ENCODE peak calls at places on chromosomes 6 and 20, in nine cellular contexts. G is GM06990, T is uterus, F is AG04450, U is NB4, E is prostate gland, D is left lung, C is HFFc6, P is H9. I is an unnamed sample.

GRCh38 chr20:50789968-50790650 is 4.8 kb upstream of the BCAS4 start:
- DNase-seq in G (no peak), T (no peak), F (no peak), U (no peak), E (no peak), D (no peak), C (no peak), P (no peak), I (no peak)

GRCh38 chr6:3912366-3913076 is 63.3 kb downstream of the FAM50B start:
- DNase-seq in G (no peak), T (peak), F (no peak), U (no peak), E (no peak), D (no peak), C (no peak), P (no peak), I (no peak)

GRCh38 chr6:149864578-149865535 is 698 bp upstream of the LRP11 start:
- DNase-seq in G (no peak), T (no peak), F (no peak), U (peak), E (peak), D (no peak), C (peak), P (no peak), I (no peak)

GRCh38 chr6:36757206-36757605 is 59.6 kb downstream of the RAB44 start:
- DNase-seq in G (peak), T (no peak), F (no peak), U (no peak), E (no peak), D (no peak), C (no peak), P (no peak), I (no peak)

GRCh38 chr20:56983813-56984212 is 282.6 kb downstream of the BMP7 start:
- DNase-seq in G (no peak), T (no peak), F (no peak), U (no peak), E (no peak), D (no peak), C (no peak), P (no peak), I (no peak)

GRCh38 chr6:101539510-101540245 is 146.2 kb downstream of the GRIK2 start:
- DNase-seq in G (no peak), T (no peak), F (no peak), U (no peak), E (no peak), D (no peak), C (peak), P (no peak), I (no peak)

GRCh38 chr6:24313477-24314141 is 44.2 kb downstream of the DCDC2 start:
- DNase-seq in G (no peak), T (no peak), F (peak), U (no peak), E (no peak), D (peak), C (no peak), P (peak), I (no peak)

GRCh38 chr6:137013031-137013430 is 31.7 kb downstream of the IL20RA start:
- DNase-seq in G (no peak), T (no peak), F (no peak), U (no peak), E (no peak), D (no peak), C (peak), P (no peak), I (no peak)

GRCh38 chr20:25077610-25078169 is 4.3 kb downstream of the VSX1 start:
- DNase-seq in G (no peak), T (no peak), F (no peak), U (peak), E (no peak), D (peak), C (no peak), P (peak), I (no peak)

GRCh38 chr6:20918868-20919267 is 384.6 kb downstream of the CDKAL1 start:
- DNase-seq in G (peak), T (no peak), F (no peak), U (no peak), E (no peak), D (no peak), C (no peak), P (no peak), I (no peak)

GRCh38 chr20:61429458-61430227 is 177.6 kb downstream of the CDH4 start:
- DNase-seq in G (no peak), T (no peak), F (no peak), U (no peak), E (no peak), D (no peak), C (no peak), P (no peak), I (no peak)

GRCh38 chr6:33868143-33868542 is 64.3 kb upstream of the MLN start:
- DNase-seq in G (no peak), T (no peak), F (no peak), U (no peak), E (no peak), D (no peak), C (no peak), P (no peak), I (no peak)

GRCh38 chr6:138454976-138455706 is 44.2 kb downstream of the NHSL1 start:
- DNase-seq in G (peak), T (no peak), F (no peak), U (no peak), E (peak), D (no peak), C (no peak), P (no peak), I (no peak)

GRCh38 chr6:100342830-100343229 is 121.9 kb downstream of the SIM1 start:
- DNase-seq in G (no peak), T (no peak), F (no peak), U (peak), E (no peak), D (no peak), C (peak), P (no peak), I (no peak)

GRCh38 chr6:166465671-166466087 is 82.9 kb upstream of the MPC1 start:
- DNase-seq in G (no peak), T (peak), F (no peak), U (no peak), E (no peak), D (no peak), C (peak), P (no peak), I (no peak)

GRCh38 chr6:43758617-43759050 is 11.4 kb upstream of the VEGFA start:
- DNase-seq in G (no peak), T (no peak), F (no peak), U (peak), E (no peak), D (no peak), C (no peak), P (peak), I (peak)

GRCh38 chr6:113813207-113813606 is 43.9 kb upstream of the MARCKS start:
- DNase-seq in G (no peak), T (no peak), F (no peak), U (no peak), E (no peak), D (no peak), C (peak), P (no peak), I (no peak)

GRCh38 chr6:33166811-33167210 is 25.5 kb downstream of the COL11A2 start:
- DNase-seq in G (no peak), T (no peak), F (no peak), U (no peak), E (no peak), D (no peak), C (no peak), P (no peak), I (no peak)

GRCh38 chr6:44035621-44036020 is 91.6 kb downstream of the MRPL14 start:
- DNase-seq in G (no peak), T (peak), F (no peak), U (peak), E (no peak), D (no peak), C (no peak), P (no peak), I (no peak)

GRCh38 chr6:4381379-4381778 is 246.0 kb upstream of the ECI2 start:
- DNase-seq in G (no peak), T (no peak), F (no peak), U (no peak), E (no peak), D (no peak), C (no peak), P (no peak), I (no peak)

GRCh38 chr6:88666906-88667305 is 296.5 kb downstream of the RNGTT start:
- DNase-seq in G (no peak), T (no peak), F (no peak), U (no peak), E (no peak), D (no peak), C (no peak), P (no peak), I (no peak)

GRCh38 chr20:36173451-36173933 is 19.0 kb downstream of the EPB41L1 start:
- DNase-seq in G (no peak), T (no peak), F (no peak), U (peak), E (no peak), D (peak), C (peak), P (peak), I (no peak)

GRCh38 chr6:73511796-73512195 is 9.0 kb downstream of the EEF1A1 start:
- DNase-seq in G (no peak), T (no peak), F (no peak), U (peak), E (no peak), D (no peak), C (no peak), P (peak), I (no peak)

GRCh38 chr20:25135031-25135430 is 53.1 kb upstream of the VSX1 start:
- DNase-seq in G (no peak), T (no peak), F (no peak), U (no peak), E (no peak), D (no peak), C (no peak), P (no peak), I (no peak)

GRCh38 chr6:25219581-25220249 is 59.5 kb upstream of the CARMIL1 start:
- DNase-seq in G (no peak), T (no peak), F (no peak), U (no peak), E (no peak), D (no peak), C (no peak), P (no peak), I (no peak)

GRCh38 chr6:155985660-155986138 is 530.1 kb upstream of the NOX3 start:
- DNase-seq in G (no peak), T (peak), F (no peak), U (no peak), E (peak), D (no peak), C (no peak), P (no peak), I (no peak)

GRCh38 chr6:140669321-140669720 is 1294.9 kb upstream of the CITED2 start:
- DNase-seq in G (no peak), T (no peak), F (no peak), U (no peak), E (no peak), D (no peak), C (no peak), P (no peak), I (no peak)

GRCh38 chr6:140670013-140670412 is 1295.6 kb upstream of the CITED2 start:
- DNase-seq in G (no peak), T (no peak), F (no peak), U (no peak), E (no peak), D (no peak), C (no peak), P (no peak), I (no peak)

GRCh38 chr6:140671926-140672325 is 1297.5 kb upstream of the CITED2 start:
- DNase-seq in G (no peak), T (no peak), F (no peak), U (peak), E (no peak), D (no peak), C (no peak), P (no peak), I (no peak)
- TF ChIP-seq CTCF in G (no peak), T (no peak), F (no peak), U (no peak), E (no peak), D (no peak), C (no peak), P (peak), I (no peak)

GRCh38 chr20:53845980-53846379 is 224.4 kb downstream of the BCAS1 start:
- DNase-seq in G (no peak), T (no peak), F (no peak), U (no peak), E (no peak), D (no peak), C (no peak), P (no peak), I (no peak)
- TF ChIP-seq CTCF in G (no peak), T (no peak), F (no peak), U (no peak), E (no peak), D (no peak), C (no peak), P (no peak), I (no peak)

GRCh38 chr20:13338097-13338661 is 117.1 kb downstream of the ISM1 start:
- DNase-seq in G (no peak), T (no peak), F (no peak), U (no peak), E (no peak), D (no peak), C (no peak), P (no peak), I (no peak)

GRCh38 chr20:13340088-13340487 is 119.0 kb downstream of the ISM1 start:
- DNase-seq in G (no peak), T (no peak), F (no peak), U (no peak), E (no peak), D (no peak), C (no peak), P (no peak), I (no peak)

GRCh38 chr20:13337090-13337784 is 116.2 kb downstream of the ISM1 start:
- DNase-seq in G (no peak), T (no peak), F (no peak), U (no peak), E (no peak), D (no peak), C (no peak), P (no peak), I (no peak)

GRCh38 chr20:13336308-13337089 is 115.4 kb downstream of the ISM1 start:
- DNase-seq in G (no peak), T (no peak), F (no peak), U (no peak), E (no peak), D (no peak), C (peak), P (no peak), I (no peak)

DNA sequence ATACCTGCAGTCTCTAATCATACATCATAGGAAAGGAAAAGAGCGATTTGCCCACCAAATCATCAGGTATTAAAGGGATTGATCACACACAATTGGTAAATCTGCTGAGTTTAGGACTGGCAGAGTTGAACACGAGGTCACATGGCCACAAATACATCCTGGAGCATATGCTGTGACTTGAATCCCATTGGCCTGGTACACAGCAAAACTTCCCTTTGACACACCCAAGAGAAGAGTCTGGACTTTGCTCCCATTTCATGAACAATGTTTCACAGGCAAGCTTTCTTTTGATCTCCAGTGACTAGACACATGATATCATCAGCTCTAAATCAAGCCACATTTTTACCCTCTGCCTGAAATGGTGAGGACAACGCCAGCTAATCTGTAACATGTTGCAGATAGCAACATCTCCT is 117.9 kb downstream of the ISM1 start:
- DNase-seq in G (no peak), T (no peak), F (no peak), U (no peak), E (no peak), D (no peak), C (no peak), P (no peak), I (no peak)
- TF ChIP-seq CTCF in G (no peak), T (no peak), F (no peak), U (no peak), E (no peak), D (no peak), C (no peak), P (no peak), I (no peak)

GRCh38 chr6:57268294-57268640 is 46.2 kb upstream of the RAB23 start:
- DNase-seq in G (no peak), T (no peak), F (no peak), U (no peak), E (no peak), D (no peak), C (no peak), P (no peak), I (no peak)
- TF ChIP-seq CTCF in G (no peak), T (peak), F (no peak), U (no peak), E (no peak), D (no peak), C (peak), P (no peak), I (no peak)

GRCh38 chr20:22977047-22977785 is 57.9 kb upstream of the SSTR4 start:
- DNase-seq in G (no peak), T (no peak), F (no peak), U (no peak), E (peak), D (no peak), C (no peak), P (no peak), I (no peak)

DNA sequence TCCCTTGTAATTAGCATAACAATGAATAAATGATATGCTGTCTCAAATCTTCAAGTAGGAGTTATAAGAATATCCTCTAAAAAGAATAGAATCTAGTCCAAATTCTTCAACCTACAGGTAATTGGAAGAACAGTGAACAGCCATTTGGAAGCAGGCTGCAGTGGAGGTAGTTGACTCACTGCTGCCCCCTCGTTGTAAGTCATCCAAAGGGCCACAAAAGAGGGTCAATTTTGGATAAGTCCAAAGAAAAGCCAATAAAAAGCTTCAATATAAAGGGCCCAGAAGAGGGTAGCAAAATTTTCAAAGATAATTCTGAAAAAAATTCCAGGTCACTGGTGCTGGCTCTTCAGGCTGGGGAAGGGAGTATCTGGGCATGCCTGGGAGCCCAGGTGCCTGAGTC is 60.8 kb upstream of the SSTR4 start:
- DNase-seq in G (no peak), T (no peak), F (no peak), U (peak), E (no peak), D (no peak), C (no peak), P (peak), I (no peak)
- TF ChIP-seq CTCF in G (peak), T (no peak), F (peak), U (peak), E (no peak), D (no peak), C (no peak), P (peak), I (peak)

GRCh38 chr20:45456632-45457031 is 12.9 kb upstream of the WFDC2 start:
- DNase-seq in G (no peak), T (no peak), F (no peak), U (peak), E (no peak), D (no peak), C (no peak), P (peak), I (no peak)

GRCh38 chr20:45462711-45463110 is 6.8 kb upstream of the WFDC2 start:
- DNase-seq in G (no peak), T (no peak), F (no peak), U (no peak), E (no peak), D (no peak), C (no peak), P (no peak), I (no peak)

GRCh38 chr20:45461225-45461624 is 8.3 kb upstream of the WFDC2 start:
- DNase-seq in G (no peak), T (no peak), F (no peak), U (no peak), E (no peak), D (no peak), C (no peak), P (no peak), I (no peak)

GRCh38 chr20:45463113-45463512 is 6.4 kb upstream of the WFDC2 start:
- DNase-seq in G (no peak), T (no peak), F (no peak), U (no peak), E (no peak), D (no peak), C (no peak), P (peak), I (no peak)

GRCh38 chr20:45459606-45460005 is 9.9 kb upstream of the WFDC2 start:
- DNase-seq in G (no peak), T (no peak), F (no peak), U (no peak), E (no peak), D (no peak), C (peak), P (no peak), I (no peak)
- TF ChIP-seq CTCF in G (peak), T (no peak), F (peak), U (peak), E (no peak), D (no peak), C (peak), P (peak), I (peak)

GRCh38 chr6:129575378-129576118 is 134.4 kb downstream of the ARHGAP18 start:
- DNase-seq in G (no peak), T (no peak), F (no peak), U (peak), E (peak), D (no peak), C (peak), P (no peak), I (no peak)
- TF ChIP-seq CTCF in G (peak), T (peak), F (peak), U (peak), E (peak), D (peak), C (peak), P (peak), I (peak)

GRCh38 chr20:59985864-59986263 is 27.6 kb downstream of the CDH26 start:
- DNase-seq in G (no peak), T (no peak), F (no peak), U (peak), E (no peak), D (no peak), C (no peak), P (no peak), I (no peak)
- TF ChIP-seq CTCF in G (peak), T (no peak), F (no peak), U (peak), E (no peak), D (no peak), C (peak), P (peak), I (no peak)

GRCh38 chr6:11912420-11912819 is 99.7 kb upstream of the HIVEP1 start:
- DNase-seq in G (no peak), T (no peak), F (no peak), U (peak), E (no peak), D (no peak), C (no peak), P (no peak), I (no peak)
- TF ChIP-seq CTCF in G (no peak), T (no peak), F (no peak), U (no peak), E (no peak), D (no peak), C (peak), P (peak), I (no peak)

GRCh38 chr6:111873178-111874029 is at the start of gene FYN:
- DNase-seq in G (peak), T (peak), F (peak), U (peak), E (peak), D (peak), C (peak), P (peak), I (peak)
- TF ChIP-seq CTCF in G (peak), T (peak), F (peak), U (no peak), E (no peak), D (peak), C (peak), P (peak), I (peak)